ENCODE peak calls at places on chromosomes 1 and 21, in seven cellular contexts. P is effector memory CD8-positive, alpha-beta T cell; Y is GM18507; I is CD8-positive, alpha-beta T cell; J is activated T-helper 1 cell treated with Interleukin-2 at 50 U/mL for 16 hours; C is globus pallidus; B is WTC11. Q is an unnamed sample.
A peak's percentile ranks its signal among the peaks of the same experiment; 100 is the strongest.

GRCh38 chr1:238592586-238592985 is 701.9 kb upstream of the ZP4 start:
- DNase-seq in P (no peak), Y (no peak), I (no peak), J (no peak), C (no peak), B (no peak), Q (no peak)

GRCh38 chr1:33089457-33089856 is 8.5 kb downstream of the AZIN2 start:
- DNase-seq in P (no peak), Y (no peak), I (no peak), J (no peak), C (no peak), B (no peak), Q (no peak)

GRCh38 chr1:5962265-5963105 is 29.7 kb downstream of the NPHP4 start:
- DNase-seq in P (no peak), Y (no peak), I (no peak), J (no peak), C (no peak), B (no peak), Q (no peak)

GRCh38 chr1:98677288-98677687 is 15.8 kb downstream of the SNX7 start:
- DNase-seq in P (no peak), Y (no peak), I (no peak), J (no peak), C (no peak), B (no peak), Q (no peak)

GRCh38 chr21:35352787-35353186 is 303.7 kb upstream of the RUNX1 start:
- DNase-seq in P (no peak), Y (no peak), I (no peak), J (no peak), C (no peak), B (no peak), Q (no peak)

GRCh38 chr21:30337644-30338170 is at the start of gene KRTAP27-1:
- DNase-seq in P (no peak), Y (no peak), I (no peak), J (no peak), C (no peak), B (no peak), Q (no peak)

GRCh38 chr1:14627608-14628489 is 29.4 kb downstream of the KAZN start:
- DNase-seq in P (no peak), Y (no peak), I (no peak), J (no peak), C (peak; percentile 91), B (no peak), Q (no peak)

GRCh38 chr1:173870252-173871075 is 2.3 kb downstream of the ZBTB37 start:
- DNase-seq in P (peak; percentile 21), Y (peak; percentile 25), I (peak; percentile 36), J (no peak), C (peak; percentile 78), B (no peak), Q (no peak)

GRCh38 chr1:43982241-43982640 is 3.2 kb downstream of the B4GALT2 start:
- DNase-seq in P (no peak), Y (no peak), I (no peak), J (no peak), C (no peak), B (no peak), Q (no peak)

GRCh38 chr1:30721311-30722174 is 1.8 kb downstream of the MATN1 start:
- DNase-seq in P (no peak), Y (no peak), I (no peak), J (no peak), C (no peak), B (no peak), Q (no peak)

GRCh38 chr1:14539953-14540563 is 58.4 kb upstream of the KAZN start:
- DNase-seq in P (no peak), Y (no peak), I (no peak), J (no peak), C (no peak), B (no peak), Q (no peak)

GRCh38 chr21:31873696-31874599 is 1.1 kb downstream of the HUNK start:
- DNase-seq in P (peak; percentile 11), Y (no peak), I (peak; percentile 38), J (no peak), C (no peak), B (peak; percentile 74), Q (no peak)

GRCh38 chr1:218459450-218459849 is 114.3 kb downstream of the TGFB2 start:
- DNase-seq in P (no peak), Y (no peak), I (no peak), J (no peak), C (no peak), B (no peak), Q (no peak)

Q was measured in hepatic stellate cell.